ENCODE peak calls at places on chromosome 6, in nine cellular contexts. D is adrenal gland; X is heart right ventricle; M is fibroblast of lung; V is Panc1; W is heart left ventricle; F is tibial artery; R is CD8-positive, alpha-beta T cell; Z is cardiac muscle cell. O is an unnamed sample.

GRCh38 chr6:150056916-150057315 is 12.0 kb downstream of the ULBP3 start:
- DNase-seq in R (no peak), M (no peak), Z (no peak), X (no peak), D (no peak), W (no peak), V (no peak), F (no peak), O (no peak)

GRCh38 chr6:3385660-3386151 is 71.1 kb downstream of the SLC22A23 start:
- DNase-seq in D (no peak), R (no peak), F (peak; percentile 69), X (no peak), W (no peak), M (no peak), V (no peak), Z (no peak), O (no peak)

GRCh38 chr6:117449549-117450439 is 24.1 kb upstream of the ROS1 start:
- DNase-seq in R (peak; percentile 43), W (peak; percentile 41), Z (peak; percentile 89), X (peak; percentile 58), F (peak; percentile 40), V (peak; percentile 47), M (peak; percentile 88), D (peak; percentile 76), O (peak; percentile 59)

GRCh38 chr6:68718379-68719073 is 83.4 kb downstream of the ADGRB3 start:
- DNase-seq in X (peak; percentile 4), F (no peak), D (no peak), W (no peak), Z (peak; percentile 75), V (no peak), M (peak; percentile 95), R (no peak), O (no peak)

GRCh38 chr6:17491416-17492142 is 98.2 kb downstream of the CAP2 start:
- DNase-seq in X (no peak), V (no peak), W (no peak), M (peak; percentile 20), D (no peak), F (peak; percentile 24), Z (no peak), R (no peak), O (no peak)

GRCh38 chr6:1611572-1612385 is 2.1 kb downstream of the FOXC1 start:
- DNase-seq in V (no peak), R (no peak), W (no peak), M (peak; percentile 60), F (no peak), X (no peak), D (no peak), Z (peak; percentile 50), O (peak; percentile 34)

GRCh38 chr6:118650500-118651281 is 700 bp downstream of the CEP85L start:
- DNase-seq in X (peak; percentile 33), Z (peak; percentile 55), F (peak; percentile 39), M (peak; percentile 58), V (no peak), D (peak; percentile 52), R (peak; percentile 29), W (peak; percentile 57), O (peak; percentile 44)

GRCh38 chr6:24802271-24803059 is 3.7 kb upstream of the ARMH2 start:
- DNase-seq in M (no peak), V (no peak), D (no peak), Z (peak; percentile 9), F (no peak), W (no peak), X (no peak), R (no peak), O (no peak)

GRCh38 chr6:35360349-35361138 is 18.2 kb downstream of the PPARD start:
- DNase-seq in R (no peak), Z (peak; percentile 40), D (peak; percentile 94), V (no peak), F (peak; percentile 33), X (peak; percentile 48), W (peak; percentile 61), M (no peak), O (peak; percentile 64)

GRCh38 chr6:160031442-160031841 is 62.6 kb downstream of the IGF2R start:
- DNase-seq in R (no peak), W (no peak), D (no peak), M (peak; percentile 38), F (no peak), V (no peak), X (no peak), Z (peak; percentile 35), O (no peak)

GRCh38 chr6:34806738-34807453 is 15.0 kb downstream of the BLTP3A start:
- DNase-seq in W (no peak), Z (peak; percentile 31), V (no peak), R (no peak), M (peak; percentile 4), X (no peak), D (no peak), F (no peak), O (no peak)

GRCh38 chr6:47672816-47673215 is 25.6 kb upstream of the ADGRF4 start:
- DNase-seq in R (no peak), Z (no peak), F (no peak), X (no peak), D (no peak), V (no peak), M (no peak), W (no peak), O (no peak)

GRCh38 chr6:144809120-144809519 is 524.0 kb downstream of the UTRN start:
- DNase-seq in Z (no peak), D (no peak), X (no peak), M (no peak), F (no peak), V (no peak), R (no peak), W (no peak), O (no peak)

GRCh38 chr6:91715171-91715805 is 1128.4 kb upstream of the MAP3K7 start:
- DNase-seq in V (no peak), Z (no peak), D (no peak), F (no peak), X (no peak), M (no peak), R (no peak), W (no peak), O (no peak)

GRCh38 chr6:15791401-15792137 is 128.7 kb upstream of the DTNBP1 start:
- DNase-seq in X (no peak), F (no peak), M (no peak), V (no peak), Z (no peak), W (no peak), R (no peak), D (no peak), O (peak; percentile 30)

GRCh38 chr6:168200571-168201134 is 118.9 kb downstream of the DACT2 start:
- DNase-seq in R (no peak), F (no peak), Z (no peak), W (no peak), D (no peak), M (no peak), X (no peak), V (no peak), O (no peak)

GRCh38 chr6:13307508-13307995 is 20.8 kb downstream of the TBC1D7 start:
- DNase-seq in D (peak; percentile 49), F (no peak), M (peak; percentile 70), Z (peak; percentile 88), V (no peak), X (no peak), R (no peak), W (no peak), O (no peak)

GRCh38 chr6:52416629-52417151 is 3.5 kb upstream of the EFHC1 start:
- DNase-seq in Z (peak; percentile 70), R (no peak), M (peak; percentile 78), F (no peak), X (peak; percentile 53), W (no peak), V (no peak), D (peak; percentile 35), O (peak; percentile 28)

DNA sequence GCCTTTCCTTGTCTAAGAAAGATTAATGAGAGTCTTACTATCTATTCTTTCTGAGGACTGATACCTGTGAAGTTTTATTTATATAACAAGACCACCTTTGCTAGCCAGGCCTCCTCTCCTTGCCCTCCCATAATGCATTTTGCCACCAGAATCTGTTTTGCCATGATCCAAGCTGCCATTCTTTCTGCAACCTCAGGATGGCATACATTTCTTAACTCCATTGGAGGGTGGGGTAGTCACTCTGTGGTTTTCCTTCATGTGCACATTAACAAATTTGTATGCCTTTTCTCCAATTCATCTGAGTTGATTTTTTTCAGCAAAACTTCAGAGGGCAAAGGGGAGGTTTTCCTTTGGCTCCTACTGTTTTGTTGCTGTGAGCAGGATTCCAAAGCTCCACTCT is 26.4 kb upstream of the ENPP4 start:
- DNase-seq in V (no peak), X (no peak), D (no peak), W (no peak), M (no peak), Z (peak; percentile 1), F (no peak), R (no peak), O (no peak)
- TF ChIP-seq CTCF in V (no peak), X (peak; percentile 30), D (peak; percentile 11), W (no peak), M (no peak), Z (no peak), F (peak; percentile 17), R (no peak), O (no peak)

DNA sequence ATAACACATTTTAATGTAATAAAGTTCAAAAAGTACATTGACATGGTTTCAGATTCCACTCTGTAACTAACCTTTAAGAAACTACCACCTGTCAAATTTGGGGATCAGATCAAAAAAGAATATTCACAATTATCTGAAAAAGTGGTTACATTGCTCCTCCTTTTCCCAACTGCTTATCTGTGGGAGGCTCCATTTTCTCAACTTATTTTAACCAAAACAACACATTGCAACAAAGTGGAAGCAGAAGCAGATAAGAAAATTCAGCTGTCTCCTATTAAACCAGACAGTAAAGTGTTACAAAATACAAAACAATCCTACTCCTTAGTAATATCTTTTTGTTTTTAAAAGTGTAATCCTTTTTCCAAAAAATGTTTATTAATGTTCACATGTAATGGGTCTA is 61.4 kb downstream of the PDSS2 start:
- DNase-seq in M (no peak), F (no peak), R (no peak), Z (peak; percentile 43), V (no peak), W (no peak), X (no peak), D (no peak), O (no peak)
- H3K9me3 ChIP-seq in M (no peaks in the 10 kb centered on the region), F (peaks cover 11% of the 10 kb centered on the region), R (peaks cover 6% of the 10 kb centered on the region), Z (no peaks in the 10 kb centered on the region), V (peaks cover 28% of the 10 kb centered on the region), W (no peaks in the 10 kb centered on the region), X (peaks cover 2% of the 10 kb centered on the region), D (peaks cover 10% of the 10 kb centered on the region), O (no peaks in the 10 kb centered on the region)

DNA sequence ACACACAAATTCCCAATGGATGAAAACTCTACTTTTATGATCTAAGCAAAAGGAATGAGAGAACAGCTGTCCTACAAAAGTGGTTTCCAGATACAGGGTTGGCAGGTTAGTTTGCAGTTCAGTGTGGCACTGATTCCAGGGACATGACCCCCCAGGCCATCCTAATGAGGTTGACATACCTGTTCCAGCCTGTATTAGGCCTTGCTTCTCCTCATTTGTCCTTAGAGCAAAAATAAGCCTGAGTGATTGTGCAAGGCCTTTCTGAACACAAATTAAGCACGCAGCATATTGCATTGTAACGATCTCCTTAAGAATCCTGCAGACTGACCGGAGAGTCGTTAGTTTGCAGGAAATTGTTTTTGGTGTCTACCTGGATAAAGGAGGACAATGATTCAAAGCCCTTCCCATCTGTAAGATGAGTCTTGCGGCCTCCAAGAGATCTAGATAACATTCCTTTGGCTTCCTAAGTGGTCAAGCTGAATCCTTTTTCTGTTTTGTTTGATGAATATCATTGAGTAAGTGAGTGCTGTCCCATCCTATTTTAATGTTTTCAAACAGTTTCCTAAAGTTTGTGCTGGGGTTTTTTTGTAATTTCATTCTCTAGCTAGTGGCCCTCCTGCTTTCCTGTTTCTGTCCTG is 1.6 kb upstream of the NEDD9 start:
- DNase-seq in D (no peak), V (no peak), R (no peak), F (no peak), Z (no peak), M (no peak), W (no peak), X (no peak), O (no peak)
- H3K4me3 ChIP-seq in D (no peak overlapping the region), V (no peak overlapping the region), R (no peak overlapping the region), F (no peak overlapping the region), Z (no peak overlapping the region), M (no peak overlapping the region), W (no peak overlapping the region), X (no peak overlapping the region), O (no peak overlapping the region)

GRCh38 chr6:32173051-32173727 is 2.7 kb downstream of the AGPAT1 start:
- DNase-seq in X (no peak), F (no peak), R (no peak), V (no peak), W (no peak), Z (no peak), M (no peak), D (no peak), O (no peak)
- TF ChIP-seq CTCF in X (no peak), F (no peak), R (no peak), V (no peak), W (no peak), Z (no peak), M (no peak), D (no peak), O (no peak)

O was measured in body of pancreas.